ENCODE peak calls at places on chromosomes 4 and X, in six cellular contexts. V is fibroblast of lung, H is SK-N-SH, T is esophagus squamous epithelium, Z is heart right ventricle, L is lower lobe of right lung. S is an unnamed sample.

GRCh38 chr4:147985376-147985775 is 253.5 kb downstream of the ARHGAP10 start:
- DNase-seq in V (no peak), H (no peak), T (no peak), Z (no peak), L (no peak), S (no peak)

GRCh38 chrX:111159232-111159631 is 63.2 kb downstream of the PAK3 start:
- DNase-seq in V (no peak), H (no peak), T (no peak), Z (no peak), L (no peak), S (no peak)

GRCh38 chr4:10416441-10416840 is 40.8 kb downstream of the ZNF518B start:
- DNase-seq in V (no peak), H (no peak), T (no peak), Z (no peak), L (no peak), S (no peak)

GRCh38 chr4:144716778-144717177 is 70.8 kb downstream of the HHIP start:
- DNase-seq in V (no peak), H (no peak), T (no peak), Z (no peak), L (no peak), S (peak)

GRCh38 chr4:37243722-37244582 is 591 bp upstream of the NWD2 start:
- DNase-seq in V (no peak), H (peak), T (no peak), Z (peak), L (peak), S (no peak)

GRCh38 chr4:123304151-123305021 is 92.2 kb upstream of the SPRY1 start:
- DNase-seq in V (peak), H (no peak), T (no peak), Z (no peak), L (no peak), S (no peak)

GRCh38 chrX:125322431-125322830 is 2.8 kb downstream of the TEX13C start:
- DNase-seq in V (no peak), H (no peak), T (no peak), Z (no peak), L (no peak), S (no peak)

GRCh38 chr4:57083107-57083506 is 27.1 kb downstream of the IGFBP7 start:
- DNase-seq in V (peak), H (no peak), T (no peak), Z (no peak), L (no peak), S (no peak)

GRCh38 chrX:128634754-128635153 is 582.6 kb upstream of the ACTRT1 start:
- DNase-seq in V (no peak), H (no peak), T (no peak), Z (no peak), L (no peak), S (no peak)

GRCh38 chrX:134930501-134930900 is 60.3 kb upstream of the SMIM10 start:
- DNase-seq in V (no peak), H (no peak), T (no peak), Z (no peak), L (no peak), S (no peak)

GRCh38 chr4:154164931-154165839 is 326.4 kb downstream of the DCHS2 start:
- DNase-seq in V (peak), H (no peak), T (no peak), Z (no peak), L (no peak), S (peak)

GRCh38 chrX:20796450-20796849 is 529.7 kb upstream of the RPS6KA3 start:
- DNase-seq in V (no peak), H (no peak), T (no peak), Z (no peak), L (no peak), S (no peak)

GRCh38 chr4:103044183-103044582 is 24.7 kb upstream of the SLC9B1 start:
- DNase-seq in V (no peak), H (no peak), T (no peak), Z (no peak), L (no peak), S (no peak)

GRCh38 chr4:71187399-71188196 is 151.2 kb upstream of the SLC4A4 start:
- DNase-seq in V (peak), H (no peak), T (no peak), Z (peak), L (peak), S (peak)

GRCh38 chrX:69543572-69543971 is 39.4 kb downstream of the NALF2 start:
- DNase-seq in V (no peak), H (peak), T (no peak), Z (no peak), L (no peak), S (no peak)

GRCh38 chr4:54228064-54228527 is 997 bp upstream of the PDGFRA start:
- DNase-seq in V (peak), H (peak), T (peak), Z (peak), L (peak), S (peak)

GRCh38 chr4:154208424-154208823 is 283.2 kb downstream of the DCHS2 start:
- DNase-seq in V (no peak), H (no peak), T (no peak), Z (no peak), L (no peak), S (peak)

GRCh38 chr4:107711831-107712230 is 8.2 kb downstream of the PAPSS1 start:
- DNase-seq in V (no peak), H (no peak), T (no peak), Z (no peak), L (no peak), S (no peak)

GRCh38 chr4:1177274-1178141 is 5.1 kb upstream of the SPON2 start:
- DNase-seq in V (no peak), H (no peak), T (no peak), Z (peak), L (no peak), S (peak)

GRCh38 chrX:24294619-24295018 is 19.2 kb downstream of the SUPT20HL2 start:
- DNase-seq in V (no peak), H (peak), T (no peak), Z (no peak), L (no peak), S (peak)

GRCh38 chrX:43949669-43950068 is 23.5 kb downstream of the NDP start:
- DNase-seq in V (no peak), H (no peak), T (no peak), Z (peak), L (peak), S (peak)

GRCh38 chrX:130836447-130836846 is 66.6 kb downstream of the ENOX2 start:
- DNase-seq in V (no peak), H (no peak), T (no peak), Z (no peak), L (no peak), S (no peak)

GRCh38 chrX:68807818-68808217 is 21.0 kb upstream of the EFNB1 start:
- DNase-seq in V (no peak), H (no peak), T (no peak), Z (no peak), L (no peak), S (peak)

DNA sequence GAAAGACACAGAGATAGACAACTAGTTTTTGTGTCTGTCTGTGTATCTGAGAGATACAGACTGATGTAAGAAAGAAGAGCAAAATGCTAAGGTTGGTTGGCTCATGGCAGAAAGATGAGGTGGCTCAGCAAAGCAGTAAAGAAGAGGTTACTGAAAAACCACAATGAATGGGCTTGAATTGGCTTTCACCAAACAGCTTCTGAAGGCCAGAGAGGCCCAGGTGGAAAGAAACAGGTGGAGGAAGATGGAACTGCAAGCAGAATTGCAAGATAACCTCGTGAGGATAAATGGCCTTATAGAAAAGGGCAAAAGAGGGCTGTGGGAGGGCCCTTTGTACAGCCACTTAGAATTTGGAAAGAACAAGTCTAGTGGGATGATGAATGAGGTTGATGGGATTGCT is 39.6 kb downstream of the GAB3 start:
- DNase-seq in V (no peak), H (no peak), T (no peak), Z (no peak), L (no peak), S (no peak)
- TF ChIP-seq CTCF in V (no peak), H (no peak), T (no peak), Z (no peak), L (no peak), S (no peak)

GRCh38 chrX:45843518-45843917 is 642.8 kb upstream of the DIPK2B start:
- DNase-seq in V (peak), H (no peak), T (no peak), Z (no peak), L (no peak), S (peak)
- H3K27ac ChIP-seq in V (no peak), H (no peak), T (no peak), Z (no peak), L (no peak), S (peak)

GRCh38 chrX:119177278-119177677 is 49.7 kb upstream of the KIAA1210 start:
- DNase-seq in V (no peak), H (no peak), T (no peak), Z (no peak), L (no peak), S (no peak)
- H3K4me3 ChIP-seq in V (no peak), H (no peak), T (no peak), Z (no peak), L (no peak), S (no peak)

GRCh38 chrX:63810746-63811145 is 25.7 kb upstream of the ARHGEF9 start:
- DNase-seq in V (no peak), H (no peak), T (no peak), Z (no peak), L (no peak), S (no peak)

GRCh38 chrX:63809158-63809557 is 24.1 kb upstream of the ARHGEF9 start:
- DNase-seq in V (no peak), H (no peak), T (no peak), Z (no peak), L (no peak), S (no peak)

GRCh38 chrX:63812826-63813225 is 27.8 kb upstream of the ARHGEF9 start:
- DNase-seq in V (no peak), H (no peak), T (no peak), Z (no peak), L (no peak), S (no peak)
- TF ChIP-seq CTCF in V (no peak), H (peak), T (no peak), Z (no peak), L (no peak), S (peak)

DNA sequence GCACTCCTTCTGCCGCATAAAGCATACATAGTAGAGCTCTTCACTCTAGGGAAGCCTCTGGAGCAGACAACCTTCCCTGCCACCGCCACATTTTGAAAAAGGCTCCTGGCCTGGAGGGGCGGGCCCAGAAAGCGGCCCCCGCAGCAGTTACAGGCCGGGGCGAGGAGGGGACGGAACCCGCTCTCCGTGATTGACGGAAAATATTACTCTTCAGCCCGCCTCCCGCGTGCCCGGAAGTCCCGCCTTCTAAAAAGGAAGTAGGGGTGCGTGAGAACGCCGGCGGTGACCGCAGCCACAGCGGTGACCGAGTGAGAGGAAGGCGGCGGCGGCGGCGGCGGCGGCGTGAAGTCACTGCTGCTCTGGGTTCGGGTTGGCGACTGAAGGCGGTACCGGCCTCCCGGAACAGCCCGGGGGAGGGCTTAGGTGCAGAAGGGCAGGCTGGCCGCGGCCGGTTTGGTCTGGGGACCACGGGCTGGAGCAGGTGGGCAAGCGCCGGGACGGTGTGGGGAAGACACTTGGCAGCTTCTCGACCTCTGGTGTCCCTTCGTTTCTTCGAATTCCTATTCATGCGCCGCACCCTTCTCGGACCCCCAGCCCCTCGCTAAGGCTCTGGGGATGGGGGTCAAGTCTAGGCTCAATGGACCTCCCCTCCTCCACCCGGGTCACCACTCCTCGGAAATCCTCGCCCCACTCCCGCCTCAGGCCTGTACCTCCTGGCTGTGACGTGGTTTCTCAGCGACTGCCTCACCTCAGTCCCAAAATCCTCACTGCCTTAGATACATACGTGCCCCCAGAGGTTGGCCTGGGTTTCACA is at the start of gene HCCS:
- DNase-seq in V (peak), H (peak), T (peak), Z (peak), L (peak), S (peak)
- H3K27ac ChIP-seq in V (peak), H (peak), T (peak), Z (peak), L (peak), S (peak)

GRCh38 chr4:76209876-76210275 is 3.7 kb downstream of the SCARB2 start:
- DNase-seq in V (no peak), H (no peak), T (no peak), Z (no peak), L (no peak), S (no peak)

GRCh38 chr4:76204936-76205335 is 8.7 kb downstream of the SCARB2 start:
- DNase-seq in V (no peak), H (no peak), T (no peak), Z (no peak), L (no peak), S (no peak)

GRCh38 chr4:76206222-76206942 is 7.2 kb downstream of the SCARB2 start:
- DNase-seq in V (peak), H (peak), T (no peak), Z (no peak), L (no peak), S (no peak)

GRCh38 chr4:76210502-76210901 is 3.1 kb downstream of the SCARB2 start:
- DNase-seq in V (no peak), H (no peak), T (no peak), Z (no peak), L (no peak), S (no peak)

DNA sequence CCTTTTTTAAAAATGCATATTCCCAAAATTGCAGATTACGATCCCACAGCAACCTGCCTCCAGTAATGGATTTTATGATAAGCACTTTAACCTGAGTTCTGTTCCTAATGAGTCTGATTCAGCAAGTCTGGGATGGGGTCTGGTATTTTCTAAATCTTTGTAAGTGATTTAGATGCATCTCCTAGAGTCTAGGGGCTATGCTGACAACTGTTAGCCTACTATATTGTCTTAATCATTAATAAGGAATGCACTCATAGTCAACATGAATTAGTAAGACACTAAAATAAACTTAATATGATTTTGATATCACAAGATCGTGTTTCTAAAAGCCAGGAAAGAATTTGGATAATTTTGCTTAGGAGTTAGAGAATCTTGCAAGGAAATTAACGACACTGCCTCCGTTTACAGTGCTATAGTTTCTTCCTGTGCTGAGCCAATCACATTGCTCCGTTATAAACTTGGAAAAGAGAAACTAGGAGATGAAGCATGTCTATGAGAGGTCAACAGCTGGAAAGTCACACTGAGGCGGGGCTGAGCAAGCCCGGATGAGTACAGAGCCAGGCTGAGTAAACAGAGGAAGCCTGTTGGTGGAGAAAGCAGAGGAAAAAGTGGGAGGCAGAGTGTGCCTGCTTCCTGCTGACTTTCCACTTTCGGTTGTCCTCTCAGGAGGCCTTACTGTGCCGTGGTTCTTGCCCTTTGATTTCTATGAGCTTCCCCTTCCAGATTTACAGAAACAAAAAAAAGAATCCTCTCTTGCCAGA is 5.4 kb downstream of the SCARB2 start:
- DNase-seq in V (peak), H (peak), T (no peak), Z (peak), L (peak), S (peak)
- H3K4me3 ChIP-seq in V (peak), H (peak), T (peak), Z (peak), L (peak), S (peak)

DNA sequence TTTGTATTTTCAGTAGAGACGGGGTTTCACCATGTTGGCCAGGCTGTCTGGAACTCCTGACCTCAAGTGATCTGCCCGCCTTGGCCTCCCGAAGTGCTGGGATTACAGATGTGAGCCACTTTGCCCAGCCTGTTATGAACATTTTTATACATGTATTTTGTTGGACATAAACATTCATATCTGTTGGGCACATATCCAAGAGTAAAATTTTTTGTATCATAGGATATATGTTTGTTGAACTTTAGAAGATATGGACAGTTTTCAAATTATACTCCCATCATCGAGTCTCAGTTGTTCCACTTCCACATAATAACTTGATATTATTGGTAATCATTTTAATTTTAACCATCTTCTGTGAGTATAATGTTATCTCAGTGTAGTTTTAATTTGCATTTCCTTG is 23.6 kb downstream of the GLRB start:
- DNase-seq in V (no peak), H (no peak), T (no peak), Z (no peak), L (no peak), S (no peak)
- TF ChIP-seq CTCF in V (no peak), H (no peak), T (no peak), Z (no peak), L (no peak), S (no peak)

GRCh38 chrX:81261576-81261975 is 59.7 kb downstream of the SH3BGRL start:
- DNase-seq in V (peak), H (no peak), T (no peak), Z (no peak), L (no peak), S (peak)

GRCh38 chrX:81259714-81260395 is 58.0 kb downstream of the SH3BGRL start:
- DNase-seq in V (peak), H (no peak), T (no peak), Z (no peak), L (no peak), S (peak)

GRCh38 chrX:81263067-81263466 is 61.2 kb downstream of the SH3BGRL start:
- DNase-seq in V (no peak), H (no peak), T (no peak), Z (no peak), L (no peak), S (no peak)

GRCh38 chrX:81259008-81259713 is 57.3 kb downstream of the SH3BGRL start:
- DNase-seq in V (peak), H (no peak), T (no peak), Z (no peak), L (no peak), S (no peak)

GRCh38 chrX:81257817-81258216 is 55.9 kb downstream of the SH3BGRL start:
- DNase-seq in V (no peak), H (no peak), T (no peak), Z (no peak), L (no peak), S (no peak)
- H3K27ac ChIP-seq in V (no peak), H (no peak), T (peak), Z (peak), L (no peak), S (no peak)